ENCODE peak calls at places on chromosomes 5 and 9, in five cellular contexts. S is HS-27A; P is NCI-H2081; N is stimulated activated CD4-positive, alpha-beta T cell treated with anti-CD3 and anti-CD28 coated beads, Interleukin-15, amount 100 ng/mL, for 24 hours; U is Peyer's patch. A is an unnamed sample.

GRCh38 chr5:168174376-168174775 is 117.1 kb upstream of the WWC1 start:
- DNase-seq in S (no peak), P (no peak), N (no peak), U (no peak), A (no peak)

GRCh38 chr5:151096001-151096373 is 15.2 kb upstream of the TNIP1 start:
- DNase-seq in S (no peak), P (no peak), N (no peak), U (peak), A (no peak)

GRCh38 chr5:68533571-68534051 is 318.1 kb downstream of the PIK3R1 start:
- DNase-seq in S (no peak), P (peak), N (no peak), U (no peak), A (peak)

GRCh38 chr5:6470672-6471071 is 22.0 kb downstream of the UBE2QL1 start:
- DNase-seq in S (no peak), P (no peak), N (no peak), U (peak), A (no peak)

GRCh38 chr5:88322785-88323184 is 54.1 kb upstream of the TMEM161B start:
- DNase-seq in S (no peak), P (no peak), N (no peak), U (no peak), A (no peak)

GRCh38 chr5:115490601-115491000 is 54.0 kb downstream of the FEM1C start:
- DNase-seq in S (no peak), P (no peak), N (peak), U (no peak), A (no peak)

GRCh38 chr5:142006363-142007236 is 6.2 kb downstream of the GNPDA1 start:
- DNase-seq in S (no peak), P (no peak), N (peak), U (no peak), A (no peak)

GRCh38 chr5:152271420-152271819 is 133.7 kb downstream of the NMUR2 start:
- DNase-seq in S (no peak), P (peak), N (no peak), U (no peak), A (peak)

GRCh38 chr5:68217476-68217984 is 2.0 kb downstream of the PIK3R1 start:
- DNase-seq in S (no peak), P (no peak), N (no peak), U (no peak), A (no peak)

GRCh38 chr5:87686018-87686417 is 273.3 kb upstream of the CCNH start:
- DNase-seq in S (no peak), P (no peak), N (no peak), U (no peak), A (no peak)

GRCh38 chr5:90767710-90768109 is 209.1 kb downstream of the ADGRV1 start:
- DNase-seq in S (no peak), P (no peak), N (no peak), U (no peak), A (no peak)

GRCh38 chr9:14433293-14433818 is 119.4 kb upstream of the NFIB start:
- DNase-seq in S (no peak), P (peak), N (no peak), U (no peak), A (peak)

GRCh38 chr5:43215073-43215631 is 23.1 kb downstream of the NIM1K start:
- DNase-seq in S (no peak), P (no peak), N (no peak), U (no peak), A (no peak)

GRCh38 chr9:18457498-18457897 is 16.5 kb upstream of the ADAMTSL1 start:
- DNase-seq in S (no peak), P (no peak), N (no peak), U (no peak), A (no peak)

GRCh38 chr5:101915559-101915958 is 380.5 kb downstream of the SLCO4C1 start:
- DNase-seq in S (no peak), P (no peak), N (no peak), U (no peak), A (no peak)

GRCh38 chr9:6564868-6565267 is 80.7 kb downstream of the GLDC start:
- DNase-seq in S (no peak), P (no peak), N (no peak), U (no peak), A (no peak)

GRCh38 chr5:103340717-103341397 is 82.3 kb downstream of the MACIR start:
- DNase-seq in S (no peak), P (no peak), N (no peak), U (no peak), A (no peak)

GRCh38 chr9:107049825-107050184 is 186.8 kb downstream of the ZNF462 start:
- DNase-seq in S (no peak), P (no peak), N (no peak), U (no peak), A (no peak)

GRCh38 chr5:155402927-155403645 is 389.5 kb downstream of the KIF4B start:
- DNase-seq in S (no peak), P (no peak), N (no peak), U (no peak), A (peak)

GRCh38 chr5:136221340-136221739 is 28.4 kb upstream of the SMIM32 start:
- DNase-seq in S (no peak), P (no peak), N (no peak), U (no peak), A (no peak)

GRCh38 chr5:68504306-68504705 is 288.8 kb downstream of the PIK3R1 start:
- DNase-seq in S (no peak), P (no peak), N (no peak), U (no peak), A (no peak)

GRCh38 chr5:42507451-42508092 is 84.3 kb downstream of the GHR start:
- DNase-seq in S (no peak), P (no peak), N (no peak), U (no peak), A (no peak)

GRCh38 chr5:94024101-94024500 is 282.7 kb upstream of the POU5F2 start:
- DNase-seq in S (no peak), P (no peak), N (no peak), U (no peak), A (no peak)